ENCODE peak calls at places on chromosomes 11 and 22, in five cellular contexts. N is fibroblast of mammary gland, G is bronchial epithelial cell, R is astrocyte, Z is A549. M is an unnamed sample.

GRCh38 chr11:71305451-71306125 is 53.2 kb upstream of the SHANK2 start:
- DNase-seq in G (peak), R (no peak), Z (no peak), N (no peak), M (no peak)

GRCh38 chr11:95863486-95864140 is 60.3 kb downstream of the MTMR2 start:
- DNase-seq in N (peak), G (no peak), R (peak), Z (no peak), M (no peak)

GRCh38 chr11:14519692-14520085 is 497 bp downstream of the PSMA1 start:
- DNase-seq in G (peak), N (peak), Z (no peak), R (no peak), M (no peak)

GRCh38 chr11:128894685-128895084 is 3.5 kb downstream of the KCNJ5 start:
- DNase-seq in Z (no peak), G (no peak), N (no peak), R (no peak), M (no peak)

GRCh38 chr22:45503816-45504702 is 1.4 kb downstream of the FBLN1 start:
- DNase-seq in N (peak), Z (no peak), G (no peak), R (peak), M (peak)

GRCh38 chr11:46361283-46362145 is 14.3 kb downstream of the DGKZ start:
- DNase-seq in G (no peak), Z (no peak), R (no peak), N (peak), M (no peak)

GRCh38 chr22:36461665-36462474 is 19.6 kb downstream of the TXN2 start:
- DNase-seq in G (peak), R (peak), N (peak), Z (peak), M (peak)

GRCh38 chr22:46538816-46539163 is 1.4 kb upstream of the CELSR1 start:
- DNase-seq in N (peak), R (peak), G (peak), Z (no peak), M (no peak)

GRCh38 chr11:14413307-14414072 is 54.5 kb upstream of the RRAS2 start:
- DNase-seq in N (peak), R (peak), G (no peak), Z (no peak), M (no peak)

GRCh38 chr22:26095271-26095956 is 73.8 kb upstream of the SEZ6L start:
- DNase-seq in G (no peak), R (no peak), Z (no peak), N (no peak), M (no peak)

GRCh38 chr22:30185129-30185528 is 61.4 kb downstream of the LIF start:
- DNase-seq in R (no peak), Z (no peak), G (peak), N (no peak), M (no peak)

GRCh38 chr22:42317691-42318547 is 47.5 kb upstream of the TCF20 start:
- DNase-seq in Z (no peak), R (no peak), G (peak), N (no peak), M (no peak)

GRCh38 chr22:46941958-46942815 is 179.7 kb downstream of the TBC1D22A start:
- DNase-seq in G (no peak), R (no peak), N (peak), Z (no peak), M (no peak)

GRCh38 chr11:62921201-62921572 is at the start of gene CHRM1:
- DNase-seq in G (no peak), Z (no peak), R (no peak), N (no peak), M (no peak)

GRCh38 chr11:42521994-42522393 is 789.8 kb upstream of the API5 start:
- DNase-seq in Z (no peak), R (no peak), N (peak), G (no peak), M (no peak)

GRCh38 chr11:130408901-130409300 is 19.5 kb downstream of the ADAMTS8 start:
- DNase-seq in Z (no peak), N (no peak), G (no peak), R (no peak), M (no peak)

GRCh38 chr11:27615833-27616232 is 84.4 kb downstream of the BDNF start:
- DNase-seq in G (no peak), N (no peak), R (no peak), Z (no peak), M (no peak)

GRCh38 chr11:88335284-88335683 is 2.3 kb downstream of the CTSC start:
- DNase-seq in G (no peak), R (no peak), Z (no peak), N (no peak), M (no peak)

GRCh38 chr22:48651036-48651890 is 1176.4 kb downstream of the BRD1 start:
- DNase-seq in G (no peak), N (no peak), R (no peak), Z (no peak), M (no peak)

GRCh38 chr11:75000975-75001354 is 12.2 kb downstream of the NEU3 start:
- DNase-seq in Z (no peak), G (no peak), R (no peak), N (no peak), M (no peak)
- H3K4me3 ChIP-seq in Z (no peak), G (no peak), R (no peak), N (no peak), M (no peak)

GRCh38 chr11:6062691-6063358 is 32.3 kb upstream of the OR56A1 start:
- DNase-seq in R (no peak), Z (no peak), G (no peak), N (no peak), M (no peak)
- H3K4me3 ChIP-seq in R (no peak), Z (no peak), G (no peak), N (no peak), M (no peak)

DNA sequence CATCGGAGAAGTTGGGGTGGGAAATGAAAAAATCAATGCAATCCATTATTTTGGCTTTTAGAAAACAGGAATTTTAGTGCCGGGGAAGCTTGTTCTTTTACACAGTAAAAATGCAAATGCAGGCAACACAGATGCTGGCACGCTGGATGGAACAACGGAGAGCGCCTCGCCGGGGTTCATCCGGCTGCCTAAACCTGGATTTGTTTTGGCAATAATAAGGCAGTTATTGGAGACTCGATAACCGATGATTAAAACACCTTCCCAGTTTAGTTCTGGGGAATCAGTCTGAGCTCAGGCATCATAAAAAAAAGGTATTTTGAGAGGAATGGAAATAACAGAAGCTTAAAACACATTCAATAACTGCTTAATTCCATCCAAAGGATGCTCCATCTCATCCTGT is 2.9 kb downstream of the DSCAML1 start:
- DNase-seq in G (no peak), N (no peak), R (no peak), Z (no peak), M (no peak)
- H3K4me3 ChIP-seq in G (no peak), N (no peak), R (no peak), Z (no peak), M (no peak)

GRCh38 chr22:27794244-27794643 is 7.3 kb downstream of the MN1 start:
- DNase-seq in R (no peak), G (no peak), Z (no peak), N (no peak), M (no peak)

GRCh38 chr22:27796118-27796517 is 5.4 kb downstream of the MN1 start:
- DNase-seq in R (no peak), N (no peak), Z (no peak), G (no peak), M (no peak)

GRCh38 chr22:27792452-27793165 is 8.9 kb downstream of the MN1 start:
- DNase-seq in R (no peak), N (no peak), Z (no peak), G (no peak), M (no peak)

GRCh38 chr22:27796829-27797792 is 4.4 kb downstream of the MN1 start:
- DNase-seq in G (no peak), Z (no peak), N (no peak), R (no peak), M (no peak)

DNA sequence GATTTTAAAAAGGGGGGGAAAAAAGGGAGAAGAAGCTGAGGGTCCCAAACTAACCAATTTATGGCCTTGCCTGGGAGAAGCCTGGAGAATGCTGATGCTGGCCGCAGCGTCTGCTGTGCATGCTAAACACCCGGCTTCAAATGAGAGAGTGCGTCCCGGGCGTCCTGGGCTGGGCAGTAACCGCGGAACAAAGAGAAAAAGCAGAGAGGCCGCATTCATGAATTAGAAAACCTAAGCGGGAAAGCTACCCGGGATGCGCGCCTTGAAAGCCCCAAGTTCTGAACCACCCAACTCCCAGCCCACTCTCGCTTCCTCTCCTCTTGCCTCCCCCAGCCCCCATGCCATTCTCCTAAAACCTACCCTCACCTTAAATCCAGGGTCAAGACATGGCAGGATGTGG is 6.5 kb downstream of the MN1 start:
- DNase-seq in Z (no peak), G (no peak), N (no peak), R (no peak), M (no peak)
- H3K4me3 ChIP-seq in Z (no peak), G (no peak), N (no peak), R (peak), M (no peak)

DNA sequence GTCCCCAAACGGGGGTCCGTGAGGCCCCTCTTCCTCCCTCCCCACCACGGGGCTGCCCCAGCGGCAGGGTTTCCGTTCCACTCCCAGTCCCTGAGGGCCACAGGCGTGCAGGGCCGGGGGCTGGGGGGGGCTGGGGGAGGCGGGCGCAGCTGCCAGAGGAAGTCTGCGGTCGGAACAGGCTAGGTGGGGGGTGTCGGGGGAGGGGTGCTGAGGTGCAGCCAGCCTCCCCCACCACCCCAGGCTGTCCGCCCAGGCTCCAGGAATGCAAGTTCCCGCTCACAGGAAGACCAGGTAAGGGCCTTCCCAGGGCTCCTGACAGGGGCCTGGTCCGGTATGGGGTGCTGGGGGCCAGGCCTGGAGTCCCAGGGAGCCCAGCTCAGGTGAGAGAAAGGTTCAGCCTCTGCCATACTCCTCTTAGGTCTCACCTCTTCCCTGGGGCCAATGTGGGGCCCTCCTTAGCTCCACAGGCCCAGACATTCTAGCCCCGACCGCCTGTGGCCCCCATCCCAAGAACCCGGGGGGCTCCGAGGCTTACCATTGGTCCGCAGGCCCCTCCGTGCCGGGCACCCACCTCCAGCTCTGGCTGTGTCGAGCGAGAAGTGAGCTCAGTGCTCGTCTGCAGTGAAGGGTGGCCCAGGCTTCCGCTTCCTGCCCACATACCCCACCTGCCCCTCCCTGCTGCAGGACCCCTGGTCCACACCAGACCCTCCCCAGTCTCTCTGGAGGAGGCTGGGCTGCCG is at the start of gene PTPRCAP:
- DNase-seq in N (no peak), R (no peak), Z (no peak), G (no peak), M (peak)
- H3K4me3 ChIP-seq in N (no peak), R (no peak), Z (no peak), G (no peak), M (no peak)

GRCh38 chr11:31981457-31981856 is 109.4 kb upstream of the RCN1 start:
- DNase-seq in Z (no peak), R (no peak), G (no peak), N (no peak), M (no peak)

GRCh38 chr11:31986201-31986889 is 104.5 kb upstream of the RCN1 start:
- DNase-seq in G (no peak), R (no peak), N (no peak), Z (no peak), M (no peak)

DNA sequence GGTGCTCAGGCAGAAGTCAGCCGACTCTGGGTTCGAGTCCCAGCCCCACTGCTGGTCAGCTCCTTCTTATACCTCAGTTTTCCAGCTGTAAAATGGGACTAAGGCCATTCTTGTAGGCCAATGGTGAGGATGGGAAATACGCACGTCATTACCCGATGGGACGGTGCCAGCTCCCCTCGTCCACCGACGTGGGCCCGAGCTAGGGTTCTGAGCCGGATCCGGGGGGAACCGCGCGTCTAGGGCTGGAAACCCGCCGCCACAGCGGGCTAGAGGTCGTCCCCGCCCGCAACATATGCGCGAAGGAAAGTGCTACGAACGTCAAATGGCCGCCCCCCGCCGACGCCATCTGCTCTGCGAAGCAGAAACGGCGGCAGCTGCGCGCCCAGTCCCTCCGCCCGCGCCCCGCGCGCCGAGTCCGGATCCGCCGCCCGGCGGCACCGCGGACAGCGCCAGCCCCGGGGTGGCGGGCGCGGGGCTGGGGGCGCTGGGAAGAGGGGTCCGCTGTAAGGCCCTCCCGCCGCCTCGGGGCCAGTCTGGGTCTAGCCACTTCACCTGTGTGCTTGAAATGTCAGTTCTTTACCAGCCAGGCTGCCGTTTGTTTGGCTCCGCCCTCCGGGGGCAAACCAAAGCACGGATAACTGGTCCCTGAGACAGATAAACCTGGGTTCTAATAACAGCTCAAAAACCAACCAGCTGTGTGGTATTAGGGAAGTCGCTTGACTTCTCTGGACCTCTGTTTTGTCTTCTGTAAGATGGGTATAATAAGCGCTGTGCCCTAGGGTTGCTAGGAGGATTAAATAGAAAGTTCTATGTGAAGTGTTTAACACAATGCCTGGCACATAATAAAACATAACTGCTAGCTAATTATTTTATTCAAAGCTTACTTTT is 103.5 kb upstream of the RCN1 start:
- DNase-seq in G (no peak), Z (no peak), R (no peak), N (no peak), M (no peak)
- H3K4me3 ChIP-seq in G (no peak), Z (no peak), R (peak), N (no peak), M (no peak)

DNA sequence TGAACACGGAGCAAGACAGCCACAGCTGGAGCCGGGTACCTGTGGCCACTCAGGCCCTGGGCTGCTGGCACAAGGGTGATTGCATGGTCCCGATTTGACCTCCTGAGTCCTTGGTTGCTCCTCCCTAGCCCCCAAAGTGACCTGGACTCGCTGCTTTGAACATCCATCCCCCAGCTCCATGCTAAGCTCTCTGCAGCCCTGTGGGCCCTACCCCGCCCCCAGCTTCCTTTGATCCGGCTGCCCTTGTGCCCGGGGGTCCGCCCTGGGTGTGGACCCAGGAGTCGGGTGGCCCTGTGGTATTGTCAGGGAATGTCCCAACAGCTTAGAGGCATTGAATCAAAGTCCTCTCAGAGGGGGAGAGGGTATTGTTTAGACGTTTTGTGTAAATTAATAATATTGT is 20.5 kb downstream of the GRIK4 start:
- DNase-seq in R (no peak), Z (no peak), N (no peak), G (no peak), M (no peak)
- H3K4me3 ChIP-seq in R (no peak), Z (no peak), N (no peak), G (no peak), M (no peak)

DNA sequence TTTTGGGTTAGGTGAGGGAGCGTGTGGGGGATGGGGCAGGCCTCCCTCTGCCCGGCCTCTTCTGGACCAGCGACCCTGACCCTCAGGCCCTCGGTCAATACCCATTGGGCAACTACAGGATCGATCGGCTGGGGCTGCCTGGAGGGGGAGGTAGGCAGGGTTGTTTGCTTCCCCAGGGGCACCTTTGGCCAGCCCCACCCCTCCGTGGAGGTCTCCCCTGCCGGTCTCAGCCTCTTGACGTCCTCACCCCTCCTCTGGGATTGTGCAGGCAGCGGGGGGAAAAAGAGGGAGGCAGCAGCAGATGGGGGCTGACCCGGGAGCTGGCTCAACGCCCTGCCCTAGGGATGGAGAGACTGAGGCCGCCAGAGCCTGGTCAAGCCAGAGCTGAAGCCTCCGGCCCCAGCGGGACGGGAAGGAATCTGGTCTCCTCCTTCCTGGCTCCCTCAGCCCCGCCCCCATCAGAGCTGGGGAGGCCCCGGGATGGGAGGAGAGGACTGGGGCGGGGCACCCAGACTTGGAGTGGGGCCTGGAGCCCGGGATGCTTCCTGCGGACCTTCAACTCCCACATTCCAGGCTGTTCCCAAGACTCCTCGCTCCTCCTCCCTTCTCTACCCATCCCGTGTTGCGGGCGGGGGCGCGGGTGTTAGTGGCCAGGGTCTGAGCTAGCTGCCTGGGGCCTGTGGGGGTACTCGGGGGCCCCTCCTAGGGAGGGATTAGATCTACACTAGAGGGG is 14.4 kb upstream of the CDC42EP1 start:
- DNase-seq in N (peak), Z (peak), G (peak), R (peak), M (peak)
- H3K4me3 ChIP-seq in N (peak), Z (peak), G (no peak), R (no peak), M (no peak)

GRCh38 chr11:35531246-35531645 is 5.8 kb upstream of the PAMR1 start:
- DNase-seq in R (peak), Z (no peak), N (no peak), G (no peak), M (no peak)

GRCh38 chr11:35525501-35526175 is at the start of gene PAMR1:
- DNase-seq in N (peak), R (peak), Z (no peak), G (peak), M (peak)

GRCh38 chr11:35524780-35525179 is 636 bp downstream of the PAMR1 start:
- DNase-seq in R (no peak), G (peak), N (peak), Z (no peak), M (no peak)

GRCh38 chr11:35526370-35526792 is 965 bp upstream of the PAMR1 start:
- DNase-seq in G (no peak), Z (no peak), R (no peak), N (peak), M (no peak)

DNA sequence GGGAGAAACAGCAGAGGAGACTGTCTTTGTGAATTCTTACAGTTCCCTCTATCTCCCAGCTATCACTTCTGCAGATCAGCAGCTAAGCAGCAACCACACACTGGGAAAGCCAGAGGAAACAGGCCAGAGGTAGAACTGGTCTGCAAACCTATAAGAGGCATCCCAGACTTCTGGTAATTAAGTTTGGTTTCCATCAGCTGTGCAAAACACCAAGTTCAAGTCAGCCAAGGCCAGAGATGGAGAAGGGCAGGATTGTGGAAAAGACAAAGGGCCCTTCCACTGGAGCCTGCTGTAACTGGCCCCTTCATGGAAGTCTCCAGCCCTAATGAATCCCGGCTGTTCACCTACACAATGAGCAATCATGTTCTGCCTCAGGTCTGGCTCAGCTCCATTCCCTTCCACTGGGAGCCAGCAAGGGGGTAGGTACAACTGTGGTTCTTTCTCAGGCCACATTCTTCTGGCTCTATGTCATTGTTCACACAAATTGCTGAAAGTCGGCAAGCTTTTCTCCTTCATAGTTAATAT is 4.6 kb upstream of the PAMR1 start:
- DNase-seq in G (peak), N (peak), R (peak), Z (no peak), M (no peak)
- H3K4me3 ChIP-seq in G (no peak), N (no peak), R (no peak), Z (no peak), M (no peak)

GRCh38 chr11:115501504-115501894 is 2.7 kb downstream of the CADM1 start:
- DNase-seq in Z (no peak), R (no peak), G (no peak), N (no peak), M (no peak)
- H3K4me3 ChIP-seq in Z (no peak), R (peak), G (no peak), N (no peak), M (no peak)

M was measured in lower leg skin.